ENCODE peak calls at places on chromosomes 16 and 17, in seven cellular contexts. J is cardiac muscle cell; Z is RPMI7951; A is cortex of kidney; T is EL; X is stimulated activated CD4-positive, alpha-beta T cell treated with anti-CD3 and anti-CD28 coated beads, TNF-alpha, amount 100 ng/mL, for 4 hours; I is naive thymus-derived CD8-positive, alpha-beta T cell. E is an unnamed sample.

GRCh38 chr16:24670623-24671454 is 58.6 kb upstream of the TNRC6A start:
- DNase-seq in J (peak), Z (peak), A (no peak), T (peak), X (no peak), I (no peak), E (peak)

GRCh38 chr16:26016989-26017388 is 325.2 kb downstream of the HS3ST4 start:
- DNase-seq in J (no peak), Z (no peak), A (no peak), T (no peak), X (no peak), I (no peak), E (no peak)

GRCh38 chr16:51156836-51157235 is 5.8 kb upstream of the SALL1 start:
- DNase-seq in J (no peak), Z (no peak), A (no peak), T (no peak), X (no peak), I (no peak), E (no peak)

GRCh38 chr16:89107209-89107582 is 13.5 kb downstream of the ACSF3 start:
- DNase-seq in J (no peak), Z (no peak), A (no peak), T (no peak), X (no peak), I (no peak), E (no peak)

GRCh38 chr16:31184888-31185287 is 4.9 kb downstream of the FUS start:
- DNase-seq in J (no peak), Z (no peak), A (no peak), T (no peak), X (no peak), I (no peak), E (no peak)

GRCh38 chr16:62913924-62914323 is 877.7 kb upstream of the CDH8 start:
- DNase-seq in J (no peak), Z (no peak), A (no peak), T (no peak), X (no peak), I (no peak), E (no peak)

GRCh38 chr16:88828711-88829110 is 17.0 kb upstream of the APRT start:
- DNase-seq in J (no peak), Z (no peak), A (no peak), T (no peak), X (no peak), I (no peak), E (no peak)

GRCh38 chr16:50812046-50812445 is 70.2 kb downstream of the CYLD start:
- DNase-seq in J (no peak), Z (no peak), A (no peak), T (no peak), X (no peak), I (no peak), E (no peak)

GRCh38 chr16:85680352-85680944 is 8.3 kb downstream of the GINS2 start:
- DNase-seq in J (no peak), Z (no peak), A (no peak), T (no peak), X (no peak), I (no peak), E (no peak)

GRCh38 chr17:8555062-8555461 is 75.5 kb downstream of the MYH10 start:
- DNase-seq in J (no peak), Z (no peak), A (no peak), T (peak), X (no peak), I (no peak), E (no peak)

GRCh38 chr17:39667262-39668140 is 752 bp upstream of the PNMT start:
- DNase-seq in J (peak), Z (no peak), A (no peak), T (no peak), X (no peak), I (no peak), E (no peak)

GRCh38 chr17:28684963-28685362 is 23.0 kb downstream of the SUPT6H start:
- DNase-seq in J (no peak), Z (peak), A (no peak), T (peak), X (no peak), I (no peak), E (no peak)

GRCh38 chr17:76381633-76382304 is 2.6 kb upstream of the SPHK1 start:
- DNase-seq in J (no peak), Z (no peak), A (no peak), T (peak), X (no peak), I (no peak), E (no peak)

GRCh38 chr17:49190932-49191331 is 19.4 kb downstream of the GNGT2 start:
- DNase-seq in J (no peak), Z (no peak), A (no peak), T (no peak), X (no peak), I (no peak), E (no peak)

GRCh38 chr16:29820730-29821662 is 734 bp downstream of the MVP start:
- DNase-seq in J (no peak), Z (peak), A (no peak), T (peak), X (no peak), I (no peak), E (peak)

GRCh38 chr16:19704321-19705130 is 13.5 kb downstream of the KNOP1 start:
- DNase-seq in J (no peak), Z (peak), A (no peak), T (peak), X (no peak), I (no peak), E (peak)

GRCh38 chr17:28033972-28034714 is 8.3 kb upstream of the NLK start:
- DNase-seq in J (no peak), Z (peak), A (no peak), T (peak), X (no peak), I (no peak), E (peak)

GRCh38 chr16:85485379-85485778 is 127.7 kb upstream of the GSE1 start:
- DNase-seq in J (no peak), Z (no peak), A (no peak), T (no peak), X (no peak), I (no peak), E (no peak)

GRCh38 chr16:17843905-17844304 is 373.1 kb upstream of the XYLT1 start:
- DNase-seq in J (no peak), Z (no peak), A (no peak), T (no peak), X (no peak), I (no peak), E (no peak)

GRCh38 chr16:30381351-30382041 is 865 bp downstream of the SEPTIN1 start:
- DNase-seq in J (no peak), Z (no peak), A (no peak), T (no peak), X (no peak), I (no peak), E (no peak)

GRCh38 chr17:30573603-30574175 is 96.5 kb downstream of the GOSR1 start:
- DNase-seq in J (no peak), Z (no peak), A (no peak), T (no peak), X (no peak), I (no peak), E (no peak)

GRCh38 chr17:6269474-6269873 is 165.4 kb downstream of the AIPL1 start:
- DNase-seq in J (peak), Z (peak), A (no peak), T (peak), X (no peak), I (peak), E (peak)

GRCh38 chr16:80752563-80752962 is 51.8 kb downstream of the CDYL2 start:
- DNase-seq in J (no peak), Z (no peak), A (no peak), T (no peak), X (no peak), I (no peak), E (no peak)

GRCh38 chr16:716250-716607 is 1.3 kb downstream of the METRN start:
- DNase-seq in J (peak), Z (peak), A (no peak), T (peak), X (no peak), I (no peak), E (peak)

GRCh38 chr16:77133706-77134105 is 57.3 kb upstream of the MON1B start:
- DNase-seq in J (no peak), Z (no peak), A (no peak), T (no peak), X (no peak), I (no peak), E (no peak)

GRCh38 chr16:84443166-84443802 is 61.2 kb downstream of the MEAK7 start:
- DNase-seq in J (no peak), Z (no peak), A (no peak), T (no peak), X (no peak), I (no peak), E (no peak)

GRCh38 chr16:67752641-67753040 is 33.5 kb upstream of the GFOD2 start:
- DNase-seq in J (no peak), Z (no peak), A (no peak), T (no peak), X (no peak), I (no peak), E (no peak)

GRCh38 chr17:34237458-34237857 is 17.6 kb upstream of the CCL2 start:
- DNase-seq in J (no peak), Z (no peak), A (no peak), T (no peak), X (no peak), I (no peak), E (no peak)

GRCh38 chr17:28335959-28336871 is 654 bp downstream of the TNFAIP1 start:
- DNase-seq in J (peak), Z (peak), A (no peak), T (peak), X (no peak), I (no peak), E (peak)

GRCh38 chr17:48555183-48555615 is 10.3 kb upstream of the HOXB2 start:
- DNase-seq in J (peak), Z (peak), A (no peak), T (peak), X (no peak), I (no peak), E (peak)

GRCh38 chr16:22628994-22629393 is 118.3 kb downstream of the NPIPB5 start:
- DNase-seq in J (no peak), Z (no peak), A (no peak), T (no peak), X (no peak), I (no peak), E (no peak)

GRCh38 chr17:74413491-74413890 is 18.4 kb upstream of the GPRC5C start:
- DNase-seq in J (no peak), Z (no peak), A (no peak), T (no peak), X (no peak), I (no peak), E (no peak)